ENCODE peak calls at places on chromosome 17, in ten cellular contexts. V, L, P, H, W, M, R, Y, B and A are unnamed samples.

GRCh38 chr17:64385187-64386083 is 5.2 kb downstream of the PECAM1 start:
- DNase-seq in V (peak), L (peak), P (no peak), H (no peak), W (peak), M (peak), R (peak), Y (peak), B (peak), A (peak)

GRCh38 chr17:28326114-28326513 is 7.1 kb downstream of the TMEM97 start:
- DNase-seq in V (no peak), L (peak), P (peak), H (no peak), W (no peak), M (no peak), R (no peak), Y (no peak), B (no peak), A (no peak)

GRCh38 chr17:67130768-67131167 is 86.4 kb downstream of the CACNG1 start:
- DNase-seq in V (no peak), L (no peak), P (no peak), H (no peak), W (no peak), M (no peak), R (no peak), Y (no peak), B (no peak), A (no peak)

GRCh38 chr17:73695035-73695738 is 50.9 kb upstream of the SDK2 start:
- DNase-seq in V (no peak), L (no peak), P (peak), H (no peak), W (no peak), M (no peak), R (no peak), Y (no peak), B (no peak), A (no peak)

GRCh38 chr17:29384901-29385300 is 5.3 kb upstream of the TAOK1 start:
- DNase-seq in V (no peak), L (peak), P (no peak), H (no peak), W (no peak), M (peak), R (no peak), Y (peak), B (no peak), A (no peak)

GRCh38 chr17:40598928-40599627 is 33.8 kb upstream of the CCR7 start:
- DNase-seq in V (no peak), L (no peak), P (peak), H (peak), W (no peak), M (no peak), R (no peak), Y (no peak), B (no peak), A (peak)

GRCh38 chr17:45755050-45755449 is 29.1 kb upstream of the CRHR1 start:
- DNase-seq in V (no peak), L (no peak), P (no peak), H (no peak), W (no peak), M (no peak), R (no peak), Y (no peak), B (no peak), A (no peak)

GRCh38 chr17:69358688-69359596 is 32.0 kb upstream of the ABCA5 start:
- DNase-seq in V (no peak), L (peak), P (no peak), H (no peak), W (no peak), M (no peak), R (no peak), Y (peak), B (no peak), A (no peak)

GRCh38 chr17:74429604-74430384 is 2.1 kb upstream of the GPRC5C start:
- DNase-seq in V (no peak), L (no peak), P (no peak), H (no peak), W (no peak), M (no peak), R (no peak), Y (no peak), B (no peak), A (no peak)

GRCh38 chr17:74738051-74738996 is 1.3 kb downstream of the RAB37 start:
- DNase-seq in V (no peak), L (no peak), P (no peak), H (no peak), W (no peak), M (no peak), R (no peak), Y (peak), B (peak), A (peak)

GRCh38 chr17:6011241-6011640 is 58.9 kb upstream of the WSCD1 start:
- DNase-seq in V (no peak), L (no peak), P (no peak), H (no peak), W (no peak), M (no peak), R (no peak), Y (no peak), B (no peak), A (no peak)

GRCh38 chr17:72666519-72666874 is 426.0 kb downstream of the SLC39A11 start:
- DNase-seq in V (no peak), L (no peak), P (no peak), H (no peak), W (peak), M (no peak), R (no peak), Y (no peak), B (no peak), A (no peak)

GRCh38 chr17:62807812-62808575 is at the start of gene MARCHF10:
- DNase-seq in V (no peak), L (peak), P (peak), H (no peak), W (peak), M (peak), R (no peak), Y (no peak), B (no peak), A (no peak)

GRCh38 chr17:79800325-79801155 is 3.7 kb upstream of the CBX8 start:
- DNase-seq in V (peak), L (no peak), P (no peak), H (no peak), W (peak), M (no peak), R (no peak), Y (no peak), B (no peak), A (peak)

GRCh38 chr17:37417852-37418251 is 11.2 kb downstream of the TADA2A start:
- DNase-seq in V (no peak), L (no peak), P (no peak), H (no peak), W (peak), M (no peak), R (no peak), Y (no peak), B (no peak), A (peak)

GRCh38 chr17:48002920-48003685 is 32.2 kb downstream of the CDK5RAP3 start:
- DNase-seq in V (no peak), L (no peak), P (no peak), H (no peak), W (peak), M (no peak), R (no peak), Y (no peak), B (no peak), A (no peak)

GRCh38 chr17:75367312-75367711 is 38.2 kb downstream of the GRB2 start:
- DNase-seq in V (no peak), L (no peak), P (no peak), H (no peak), W (peak), M (peak), R (no peak), Y (peak), B (no peak), A (no peak)

GRCh38 chr17:74125160-74125559 is 78.3 kb upstream of the RPL38 start:
- DNase-seq in V (no peak), L (no peak), P (no peak), H (no peak), W (no peak), M (no peak), R (no peak), Y (no peak), B (no peak), A (no peak)

GRCh38 chr17:55545765-55546164 is 34.5 kb upstream of the SMIM36 start:
- DNase-seq in V (no peak), L (no peak), P (no peak), H (no peak), W (no peak), M (no peak), R (no peak), Y (no peak), B (no peak), A (no peak)

GRCh38 chr17:49971848-49972485 is 3.0 kb downstream of the DLX4 start:
- DNase-seq in V (no peak), L (no peak), P (no peak), H (no peak), W (no peak), M (no peak), R (no peak), Y (no peak), B (no peak), A (peak)

GRCh38 chr17:73969956-73970355 is 233.5 kb upstream of the RPL38 start:
- DNase-seq in V (no peak), L (no peak), P (no peak), H (no peak), W (no peak), M (peak), R (no peak), Y (no peak), B (no peak), A (no peak)

GRCh38 chr17:1473170-1473569 is 17.1 kb upstream of the CRK start:
- DNase-seq in V (no peak), L (no peak), P (no peak), H (no peak), W (no peak), M (no peak), R (no peak), Y (no peak), B (no peak), A (no peak)
- TF ChIP-seq CTCF in V (no peak), L (no peak), P (no peak), H (no peak), W (no peak), M (no peak), R (no peak), Y (no peak), B (no peak), A (no peak)

DNA sequence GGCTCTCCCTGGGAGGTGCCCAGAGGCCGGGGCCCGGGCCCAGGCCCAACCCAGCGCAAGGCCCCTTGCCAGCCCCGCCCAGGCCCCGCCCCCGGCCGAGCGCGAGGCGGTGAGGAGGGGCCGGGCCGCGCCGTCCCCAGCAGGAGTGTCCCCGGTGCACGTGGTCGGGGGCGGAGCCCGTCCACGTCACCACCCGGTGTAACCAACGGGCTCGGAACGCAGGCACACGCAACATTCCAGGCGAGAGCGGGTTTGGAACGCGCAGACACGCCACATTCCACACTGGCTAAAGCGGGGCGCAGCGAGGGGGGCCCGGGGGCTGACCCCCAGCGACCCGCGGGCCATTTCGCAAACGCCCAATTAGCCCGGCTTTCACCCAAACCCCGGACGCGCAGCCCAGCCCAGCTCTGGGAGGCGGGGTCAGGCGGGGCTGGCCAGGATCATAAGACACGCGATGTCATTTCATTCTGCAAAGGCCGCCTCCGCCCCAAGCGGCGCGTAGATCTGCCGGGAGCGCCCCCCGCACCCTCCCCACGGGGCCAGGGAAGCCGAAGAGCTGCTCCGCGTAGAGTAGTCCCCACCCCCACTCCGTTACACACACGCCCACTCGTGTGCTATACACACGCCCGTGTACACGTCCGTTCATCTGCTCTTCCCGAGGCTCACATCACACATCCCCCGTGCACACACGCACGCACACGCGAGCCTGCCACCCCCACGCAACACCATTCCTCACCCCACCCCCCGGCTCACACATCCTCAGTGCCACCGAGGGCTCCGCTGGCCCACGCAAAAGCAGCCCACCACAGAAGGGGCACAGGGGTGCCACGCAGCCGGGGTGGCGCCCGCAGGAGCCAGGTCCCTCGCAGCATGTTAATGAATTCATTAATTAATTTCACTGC is 1.0 kb downstream of the MNT start:
- DNase-seq in V (peak), L (peak), P (peak), H (peak), W (peak), M (peak), R (peak), Y (peak), B (peak), A (peak)
- TF ChIP-seq CTCF in V (no peak), L (no peak), P (no peak), H (no peak), W (no peak), M (no peak), R (peak), Y (no peak), B (no peak), A (no peak)

DNA sequence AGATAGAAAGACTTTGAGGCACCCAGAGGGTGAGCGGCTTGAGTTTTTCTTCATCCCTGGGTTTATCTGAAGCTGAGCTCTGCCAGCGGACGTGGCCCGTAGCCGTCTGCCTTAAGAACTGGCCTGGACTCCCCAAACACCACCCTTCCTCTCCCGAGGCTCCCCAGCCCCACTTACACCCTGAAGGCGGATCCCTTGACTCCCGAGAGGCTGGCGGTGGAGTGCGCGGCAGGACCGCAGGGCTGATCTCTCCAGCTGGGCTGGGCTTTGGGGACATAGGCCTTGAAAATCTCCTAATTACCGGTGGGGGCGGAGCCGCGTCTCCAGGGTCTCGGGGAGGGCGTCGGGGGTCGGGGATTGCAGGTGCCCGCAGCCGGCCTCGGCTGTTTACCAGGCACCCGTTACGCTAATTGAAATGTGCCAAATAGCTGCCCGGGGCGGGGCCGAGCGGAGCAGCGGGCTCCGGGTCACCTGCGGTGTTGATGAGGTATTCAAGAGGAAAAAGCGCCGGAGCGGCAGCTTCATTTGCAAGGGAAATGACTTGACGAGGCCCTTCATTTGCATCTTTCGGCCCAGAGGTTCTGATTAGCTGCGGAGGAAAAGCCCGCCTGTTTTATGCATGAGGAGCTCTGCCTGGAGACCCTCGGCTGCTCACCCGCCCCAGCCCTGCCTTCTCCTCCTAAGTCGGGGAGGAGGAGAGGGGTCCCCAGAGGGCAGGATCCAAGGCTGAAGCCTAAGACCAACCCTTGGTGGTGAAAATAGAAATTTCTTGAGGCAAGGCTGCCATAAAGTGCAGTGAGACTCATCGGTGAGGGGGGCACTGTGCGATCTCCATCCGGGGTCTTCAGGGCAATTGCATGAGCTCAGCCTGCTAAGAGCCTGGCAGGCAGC is 100.7 kb downstream of the MGAT5B start:
- DNase-seq in V (peak), L (peak), P (no peak), H (no peak), W (peak), M (peak), R (no peak), Y (no peak), B (no peak), A (peak)
- TF ChIP-seq CTCF in V (no peak), L (no peak), P (no peak), H (no peak), W (no peak), M (no peak), R (no peak), Y (no peak), B (no peak), A (no peak)

DNA sequence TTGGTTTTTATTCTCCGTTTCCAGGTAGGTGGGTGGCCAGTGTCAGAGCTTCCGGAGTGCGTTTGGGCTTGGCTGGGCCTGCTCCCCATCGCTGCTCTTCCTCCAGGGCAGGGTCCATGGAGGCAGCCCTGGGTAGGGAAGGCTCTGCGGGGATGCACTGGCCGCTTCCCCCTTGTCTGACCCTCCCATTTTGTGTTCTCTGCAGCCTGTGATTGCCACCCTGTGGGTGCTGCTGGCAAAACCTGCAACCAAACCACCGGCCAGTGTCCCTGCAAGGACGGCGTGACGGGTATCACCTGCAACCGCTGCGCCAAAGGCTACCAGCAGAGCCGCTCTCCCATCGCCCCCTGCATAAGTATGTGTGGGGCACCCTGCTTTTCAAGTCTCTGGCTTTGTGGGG is 158.3 kb downstream of the NTN1 start:
- DNase-seq in V (no peak), L (no peak), P (no peak), H (no peak), W (no peak), M (no peak), R (no peak), Y (no peak), B (no peak), A (no peak)
- TF ChIP-seq CTCF in V (no peak), L (no peak), P (no peak), H (no peak), W (no peak), M (no peak), R (no peak), Y (no peak), B (no peak), A (no peak)